ENCODE peak calls at places on chromosomes 16 and 17, in five cellular contexts. Z is NCI-H1092, P is K562, F is fibroblast of pulmonary artery, B is hippocampal formation. S is an unnamed sample.

GRCh38 chr17:65102235-65102634 is 34.9 kb upstream of the RGS9 start:
- DNase-seq in P (no peak), Z (no peak), B (no peak), F (no peak), S (no peak)

GRCh38 chr17:5272313-5272712 is 9.8 kb upstream of the RABEP1 start:
- DNase-seq in P (no peak), F (no peak), B (no peak), Z (no peak), S (no peak)

GRCh38 chr17:13346081-13346533 is 255.6 kb downstream of the HS3ST3A1 start:
- DNase-seq in P (peak), B (no peak), Z (no peak), F (peak), S (peak)

GRCh38 chr17:78873519-78874340 is 29.3 kb downstream of the CEP295NL start:
- DNase-seq in Z (peak), F (no peak), B (peak), P (no peak), S (peak)

GRCh38 chr16:27437946-27438345 is 36.0 kb downstream of the IL21R start:
- DNase-seq in B (no peak), F (no peak), P (no peak), Z (no peak), S (no peak)

GRCh38 chr17:43438626-43439529 is 40.1 kb downstream of the ARL4D start:
- DNase-seq in Z (no peak), F (no peak), P (no peak), B (no peak), S (no peak)

GRCh38 chr16:68446941-68447675 is 1.2 kb downstream of the SMPD3 start:
- DNase-seq in B (no peak), Z (no peak), P (no peak), F (no peak), S (no peak)

GRCh38 chr16:30921748-30922419 is 1.5 kb upstream of the FBXL19 start:
- DNase-seq in P (peak), B (peak), Z (peak), F (peak), S (peak)

GRCh38 chr17:40564883-40565744 is at the start of gene CCR7:
- DNase-seq in Z (no peak), P (peak), F (no peak), B (no peak), S (no peak)

S was measured in H4.